ENCODE peak calls at places on chromosomes 5 and 9, in seven cellular contexts. B is fibroblast of the aortic adventitia, F is fibroblast of lung, D is HepG2, H is LNCaP clone FGC, Q is dorsolateral prefrontal cortex, X is SJCRH30. Y is an unnamed sample.
A peak's percentile ranks its signal among the peaks of the same experiment; 100 is the strongest.

GRCh38 chr5:177179431-177179830 is 45.9 kb downstream of the NSD1 start:
- DNase-seq in Q (no peak), B (no peak), X (no peak), H (no peak), D (no peak), F (no peak), Y (no peak)

GRCh38 chr9:20898885-20899554 is 132.4 kb downstream of the HACD4 start:
- DNase-seq in B (peak; percentile 14), H (no peak), X (peak; percentile 5), Q (no peak), D (no peak), F (no peak), Y (no peak)

GRCh38 chr9:134314039-134314949 is 12.0 kb upstream of the RXRA start:
- DNase-seq in F (no peak), Q (no peak), H (no peak), D (no peak), X (no peak), B (no peak), Y (no peak)

GRCh38 chr5:156641690-156642089 is 208.4 kb upstream of the PPP1R2B start:
- DNase-seq in B (no peak), H (no peak), Q (no peak), F (no peak), X (no peak), D (no peak), Y (no peak)

GRCh38 chr5:118486647-118487046 is 501.7 kb downstream of the DTWD2 start:
- DNase-seq in X (no peak), Q (no peak), F (no peak), B (no peak), D (no peak), H (no peak), Y (no peak)

GRCh38 chr5:29543501-29543900 is 1650.0 kb upstream of the CDH6 start:
- DNase-seq in X (no peak), B (no peak), F (no peak), Q (no peak), D (no peak), H (no peak), Y (no peak)

GRCh38 chr5:177432905-177433657 is 6.6 kb downstream of the GRK6 start:
- DNase-seq in F (no peak), B (no peak), H (no peak), X (no peak), Q (no peak), D (no peak), Y (no peak)

GRCh38 chr9:14316574-14317304 is 2.8 kb upstream of the NFIB start:
- DNase-seq in F (no peak), D (no peak), X (peak; percentile 48), Q (no peak), B (peak; percentile 51), H (no peak), Y (no peak)

GRCh38 chr5:43602456-43602817 is 543 bp upstream of the NNT start:
- DNase-seq in B (peak; percentile 69), D (peak; percentile 30), H (no peak), Q (no peak), X (peak; percentile 88), F (peak; percentile 45), Y (peak; percentile 17)

GRCh38 chr5:107670927-107671741 is at the start of gene EFNA5:
- DNase-seq in D (no peak), F (peak; percentile 65), B (peak; percentile 44), Q (no peak), X (peak; percentile 82), H (no peak), Y (peak; percentile 44)

GRCh38 chr5:95808686-95809413 is 13.7 kb downstream of the GLRX start:
- DNase-seq in Q (no peak), D (no peak), F (peak; percentile 68), H (no peak), X (no peak), B (peak; percentile 90), Y (peak; percentile 78)

GRCh38 chr9:93828331-93829097 is 126.6 kb downstream of the BARX1 start:
- DNase-seq in H (no peak), B (no peak), Q (no peak), D (no peak), X (no peak), F (no peak), Y (no peak)

GRCh38 chr9:112112941-112113399 is 62.1 kb downstream of the SUSD1 start:
- DNase-seq in F (peak; percentile 2), D (peak; percentile 60), H (peak; percentile 13), B (no peak), Q (no peak), X (peak; percentile 35), Y (no peak)

GRCh38 chr9:97991818-97992217 is 8.7 kb downstream of the ANP32B start:
- DNase-seq in X (no peak), Q (no peak), D (no peak), B (no peak), H (no peak), F (no peak), Y (no peak)
- H3K4me3 ChIP-seq in X (no peak overlapping the region), Q (no peak overlapping the region), D (no peak overlapping the region), B (no peak overlapping the region), H (no peak overlapping the region), F (no peak overlapping the region), Y (no peak overlapping the region)

GRCh38 chr5:154758977-154759376 is 3.8 kb downstream of the LARP1 start:
- DNase-seq in F (no peak), B (no peak), D (no peak), Q (no peak), H (no peak), X (no peak), Y (no peak)
- H3K4me3 ChIP-seq in F (peak overlapping the region; percentile 8), B (peak overlapping the region; percentile 15), D (peak overlapping the region; percentile 3), Q (peak overlapping the region; percentile 91), H (no peak overlapping the region), X (no peak overlapping the region), Y (no peak overlapping the region)

GRCh38 chr5:144191461-144191860 is 20.8 kb downstream of the KCTD16 start:
- DNase-seq in Q (no peak), D (no peak), F (no peak), H (no peak), B (no peak), X (no peak), Y (no peak)
- H3K4me3 ChIP-seq in Q (peak overlapping the region; percentile 27), D (peak overlapping the region; percentile 62), F (no peak overlapping the region), H (no peak overlapping the region), B (no peak overlapping the region), X (no peak overlapping the region), Y (peak overlapping the region; percentile 33)

DNA sequence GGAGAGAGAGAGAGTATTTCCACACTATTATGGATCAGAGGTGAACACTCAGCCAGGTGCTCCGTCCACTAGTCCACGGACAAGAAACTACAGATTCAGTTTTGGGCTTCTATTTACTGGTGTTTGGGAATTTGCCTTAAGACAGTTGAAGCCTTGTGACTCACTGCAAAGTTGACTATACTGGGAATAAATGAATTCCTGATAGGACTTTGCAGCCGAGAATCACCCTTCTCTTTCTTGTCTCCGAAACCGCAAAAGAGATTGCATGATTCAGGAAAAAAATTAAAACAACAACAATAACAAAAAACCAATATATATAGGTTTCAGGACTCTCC is 701 bp downstream of the TMEM171 start:
- DNase-seq in X (no peak), F (no peak), Q (no peak), H (no peak), B (peak; percentile 48), D (no peak), Y (no peak)
- H3K4me3 ChIP-seq in X (no peak overlapping the region), F (peak overlapping the region; percentile 37), Q (peak overlapping the region; percentile 76), H (peak overlapping the region; percentile 43), B (peak overlapping the region; percentile 75), D (no peak overlapping the region), Y (no peak overlapping the region)

DNA sequence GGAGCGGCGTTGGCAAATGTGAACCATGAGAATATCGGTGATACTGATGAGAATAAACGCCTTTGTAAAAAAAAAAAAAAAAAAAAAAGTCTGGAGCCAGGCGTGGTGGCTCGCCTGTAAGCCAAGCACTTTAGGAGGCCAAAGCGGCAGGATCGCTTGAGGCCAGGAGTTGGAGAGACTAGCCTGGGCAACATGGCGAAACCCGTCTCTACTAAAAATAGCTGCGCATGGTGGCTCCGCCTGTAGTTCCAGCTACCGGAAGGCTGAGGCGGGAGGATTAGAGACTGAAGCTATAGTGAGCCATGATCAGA is 425 bp upstream of the NFX1 start:
- DNase-seq in H (no peak), X (no peak), D (no peak), B (no peak), Q (no peak), F (no peak), Y (no peak)
- H3K4me3 ChIP-seq in H (peak overlapping the region; percentile 95), X (peak overlapping the region; percentile 75), D (peak overlapping the region; percentile 89), B (peak overlapping the region; percentile 71), Q (peak overlapping the region; percentile 89), F (peak overlapping the region; percentile 75), Y (peak overlapping the region; percentile 99)

GRCh38 chr5:103498800-103499199 is 63.8 kb downstream of the NUDT12 start:
- DNase-seq in F (no peak), X (no peak), Q (no peak), H (no peak), D (no peak), B (no peak), Y (no peak)

GRCh38 chr5:103499236-103499635 is 63.4 kb downstream of the NUDT12 start:
- DNase-seq in F (no peak), Q (no peak), D (no peak), X (no peak), H (no peak), B (no peak), Y (no peak)

GRCh38 chr5:103497782-103498181 is 64.8 kb downstream of the NUDT12 start:
- DNase-seq in Q (no peak), F (no peak), B (no peak), X (no peak), D (no peak), H (peak; percentile 56), Y (no peak)

GRCh38 chr5:103502651-103503050 is 59.9 kb downstream of the NUDT12 start:
- DNase-seq in H (no peak), B (no peak), D (no peak), Q (no peak), X (no peak), F (no peak), Y (no peak)

DNA sequence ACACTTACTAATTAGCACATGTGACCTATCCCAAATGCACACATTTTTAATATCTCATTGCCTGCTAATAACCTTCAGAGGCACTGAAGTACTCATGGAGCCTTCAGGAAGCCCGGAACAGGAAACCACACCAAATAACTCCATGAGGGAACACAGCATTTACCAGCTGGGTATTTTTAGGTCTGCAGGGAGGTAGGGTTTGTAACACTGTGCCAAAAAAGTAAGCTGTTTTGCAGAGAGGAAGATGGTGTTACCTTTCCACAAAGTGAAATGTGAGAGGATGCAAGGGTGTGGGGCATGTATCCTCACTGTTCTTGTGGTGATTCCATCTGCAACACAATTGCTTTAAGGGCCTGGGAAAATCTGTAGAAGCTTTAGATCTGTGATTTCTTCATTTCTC is 64.4 kb downstream of the NUDT12 start:
- DNase-seq in D (no peak), B (no peak), Q (no peak), F (no peak), H (no peak), X (peak; percentile 14), Y (no peak)
- H3K4me3 ChIP-seq in D (no peak overlapping the region), B (no peak overlapping the region), Q (no peak overlapping the region), F (no peak overlapping the region), H (no peak overlapping the region), X (no peak overlapping the region), Y (no peak overlapping the region)

GRCh38 chr9:114098021-114098659 is 952 bp downstream of the KIF12 start:
- DNase-seq in X (no peak), F (no peak), B (no peak), H (no peak), Q (no peak), D (no peak), Y (no peak)
- H3K4me3 ChIP-seq in X (no peak overlapping the region), F (no peak overlapping the region), B (peak overlapping the region; percentile 50), H (peak overlapping the region; percentile 50), Q (peak overlapping the region; percentile 62), D (no peak overlapping the region), Y (no peak overlapping the region)